ENCODE peak calls at places on chromosomes 2 and 18, in four cellular contexts. One of them, this sample, is unnamed.

GRCh38 chr2:66434679-66435548 is at the start of gene MEIS1:
- DNase-seq in WERI-Rb-1: peak; percentile 96
- DNase-seq in activated CD4-positive, alpha-beta T cell treated with anti-CD3 and anti-CD28 coated beads for 36 hours: peak; percentile 66
- DNase-seq in putamen: peak; percentile 92
- DNase-seq in this sample: peak; percentile 94

GRCh38 chr2:164882276-164882675 is 40.7 kb upstream of the COBLL1 start:
- DNase-seq in WERI-Rb-1: no peak
- DNase-seq in putamen: no peak
- DNase-seq in activated CD4-positive, alpha-beta T cell treated with anti-CD3 and anti-CD28 coated beads for 36 hours: no peak
- DNase-seq in this sample: no peak

GRCh38 chr18:34901299-34901698 is 139.9 kb upstream of the MAPRE2 start:
- DNase-seq in WERI-Rb-1: no peak
- DNase-seq in putamen: no peak
- DNase-seq in activated CD4-positive, alpha-beta T cell treated with anti-CD3 and anti-CD28 coated beads for 36 hours: no peak
- DNase-seq in this sample: no peak

GRCh38 chr2:241563981-241564595 is 5.5 kb downstream of the BOK start:
- DNase-seq in WERI-Rb-1: no peak
- DNase-seq in activated CD4-positive, alpha-beta T cell treated with anti-CD3 and anti-CD28 coated beads for 36 hours: no peak
- DNase-seq in putamen: no peak
- DNase-seq in this sample: no peak

GRCh38 chr2:110677080-110677479 is 783 bp downstream of the BUB1 start:
- DNase-seq in activated CD4-positive, alpha-beta T cell treated with anti-CD3 and anti-CD28 coated beads for 36 hours: no peak
- DNase-seq in WERI-Rb-1: no peak
- DNase-seq in putamen: no peak
- DNase-seq in this sample: no peak

GRCh38 chr2:48315847-48316194 is 214.1 kb upstream of the STON1 start:
- DNase-seq in WERI-Rb-1: peak; percentile 48
- DNase-seq in activated CD4-positive, alpha-beta T cell treated with anti-CD3 and anti-CD28 coated beads for 36 hours: peak; percentile 69
- DNase-seq in putamen: no peak
- DNase-seq in this sample: no peak

GRCh38 chr18:32576296-32576916 is 105.7 kb upstream of the GAREM1 start:
- DNase-seq in putamen: peak; percentile 61
- DNase-seq in activated CD4-positive, alpha-beta T cell treated with anti-CD3 and anti-CD28 coated beads for 36 hours: peak; percentile 7
- DNase-seq in WERI-Rb-1: peak; percentile 15
- DNase-seq in this sample: peak; percentile 85

GRCh38 chr18:13520741-13521140 is 205.6 kb downstream of the FAM210A start:
- DNase-seq in activated CD4-positive, alpha-beta T cell treated with anti-CD3 and anti-CD28 coated beads for 36 hours: no peak
- DNase-seq in WERI-Rb-1: no peak
- DNase-seq in putamen: no peak
- DNase-seq in this sample: no peak

GRCh38 chr2:196555726-196556125 is 83.8 kb upstream of the CCDC150 start:
- DNase-seq in putamen: no peak
- DNase-seq in activated CD4-positive, alpha-beta T cell treated with anti-CD3 and anti-CD28 coated beads for 36 hours: no peak
- DNase-seq in WERI-Rb-1: peak; percentile 70
- DNase-seq in this sample: no peak

GRCh38 chr18:63683152-63683551 is 19.6 kb upstream of the SERPINB11 start:
- DNase-seq in WERI-Rb-1: no peak
- DNase-seq in putamen: no peak
- DNase-seq in activated CD4-positive, alpha-beta T cell treated with anti-CD3 and anti-CD28 coated beads for 36 hours: no peak
- DNase-seq in this sample: no peak

GRCh38 chr2:119480184-119480583 is 44.1 kb downstream of the SCTR start:
- DNase-seq in activated CD4-positive, alpha-beta T cell treated with anti-CD3 and anti-CD28 coated beads for 36 hours: no peak
- DNase-seq in WERI-Rb-1: no peak
- DNase-seq in putamen: no peak
- DNase-seq in this sample: no peak

GRCh38 chr18:25898965-25899364 is 191.4 kb downstream of the SS18 start:
- DNase-seq in WERI-Rb-1: no peak
- DNase-seq in putamen: no peak
- DNase-seq in activated CD4-positive, alpha-beta T cell treated with anti-CD3 and anti-CD28 coated beads for 36 hours: no peak
- DNase-seq in this sample: peak; percentile 2

GRCh38 chr18:31041346-31042067 is 1.0 kb downstream of the DSC3 start:
- DNase-seq in putamen: no peak
- DNase-seq in activated CD4-positive, alpha-beta T cell treated with anti-CD3 and anti-CD28 coated beads for 36 hours: peak; percentile 13
- DNase-seq in WERI-Rb-1: no peak
- DNase-seq in this sample: no peak

GRCh38 chr2:158518083-158518482 is 61.3 kb downstream of the PKP4 start:
- DNase-seq in putamen: no peak
- DNase-seq in WERI-Rb-1: peak; percentile 10
- DNase-seq in activated CD4-positive, alpha-beta T cell treated with anti-CD3 and anti-CD28 coated beads for 36 hours: no peak
- DNase-seq in this sample: no peak

GRCh38 chr2:179749210-179749609 is 112.2 kb downstream of the ZNF385B start:
- DNase-seq in WERI-Rb-1: no peak
- DNase-seq in putamen: no peak
- DNase-seq in activated CD4-positive, alpha-beta T cell treated with anti-CD3 and anti-CD28 coated beads for 36 hours: no peak
- DNase-seq in this sample: no peak

GRCh38 chr2:173217106-173217840 is 137.4 kb upstream of the CDCA7 start:
- DNase-seq in putamen: no peak
- DNase-seq in activated CD4-positive, alpha-beta T cell treated with anti-CD3 and anti-CD28 coated beads for 36 hours: no peak
- DNase-seq in WERI-Rb-1: peak; percentile 75
- DNase-seq in this sample: no peak

GRCh38 chr2:27208486-27209050 is 3.3 kb upstream of the ATRAID start:
- DNase-seq in activated CD4-positive, alpha-beta T cell treated with anti-CD3 and anti-CD28 coated beads for 36 hours: no peak
- DNase-seq in WERI-Rb-1: no peak
- DNase-seq in putamen: no peak
- DNase-seq in this sample: no peak

GRCh38 chr2:162072181-162072702 is 1.8 kb downstream of the DPP4 start:
- DNase-seq in WERI-Rb-1: no peak
- DNase-seq in activated CD4-positive, alpha-beta T cell treated with anti-CD3 and anti-CD28 coated beads for 36 hours: no peak
- DNase-seq in putamen: no peak
- DNase-seq in this sample: no peak

GRCh38 chr2:240586919-240587800 is 626 bp downstream of the CAPN10 start:
- DNase-seq in activated CD4-positive, alpha-beta T cell treated with anti-CD3 and anti-CD28 coated beads for 36 hours: peak; percentile 77
- DNase-seq in WERI-Rb-1: peak; percentile 37
- DNase-seq in putamen: no peak
- DNase-seq in this sample: no peak

GRCh38 chr2:188134241-188134640 is 157.4 kb upstream of the GULP1 start:
- DNase-seq in putamen: no peak
- DNase-seq in activated CD4-positive, alpha-beta T cell treated with anti-CD3 and anti-CD28 coated beads for 36 hours: no peak
- DNase-seq in WERI-Rb-1: no peak
- DNase-seq in this sample: no peak

GRCh38 chr2:88177556-88177955 is 7.4 kb downstream of the THNSL2 start:
- DNase-seq in WERI-Rb-1: no peak
- DNase-seq in putamen: no peak
- DNase-seq in activated CD4-positive, alpha-beta T cell treated with anti-CD3 and anti-CD28 coated beads for 36 hours: no peak
- DNase-seq in this sample: no peak

GRCh38 chr2:64315561-64315960 is 138.4 kb upstream of the LGALSL start:
- DNase-seq in activated CD4-positive, alpha-beta T cell treated with anti-CD3 and anti-CD28 coated beads for 36 hours: no peak
- DNase-seq in putamen: no peak
- DNase-seq in WERI-Rb-1: no peak
- DNase-seq in this sample: no peak

GRCh38 chr2:162106746-162107145 is 32.7 kb upstream of the DPP4 start:
- DNase-seq in WERI-Rb-1: no peak
- DNase-seq in activated CD4-positive, alpha-beta T cell treated with anti-CD3 and anti-CD28 coated beads for 36 hours: no peak
- DNase-seq in putamen: no peak
- DNase-seq in this sample: no peak

GRCh38 chr2:234996467-234997270 is 44.9 kb downstream of the SH3BP4 start:
- DNase-seq in putamen: no peak
- DNase-seq in WERI-Rb-1: no peak
- DNase-seq in activated CD4-positive, alpha-beta T cell treated with anti-CD3 and anti-CD28 coated beads for 36 hours: no peak
- DNase-seq in this sample: no peak

GRCh38 chr2:68974251-68974650 is at the start of gene GKN1:
- DNase-seq in activated CD4-positive, alpha-beta T cell treated with anti-CD3 and anti-CD28 coated beads for 36 hours: no peak
- DNase-seq in putamen: no peak
- DNase-seq in WERI-Rb-1: no peak
- DNase-seq in this sample: no peak